ENCODE peak calls at places on chromosome 22, in eight cellular contexts. One of them, this sample, is unnamed.

GRCh38 chr22:36726007-36726380 is 22.4 kb upstream of the CACNG2 start:
- DNase-seq in ACHN: no peak
- DNase-seq in CD4-positive, CD25-positive, alpha-beta regulatory T cell: no peak
- DNase-seq in stimulated activated CD4-positive, alpha-beta T cell treated with anti-CD3 and anti-CD28 coated beads, Interleukin-15, amount 100 ng/mL, for 48 hours: no peak
- DNase-seq in activated T-helper 9 cell treated with anti-CD3 and anti-CD28 coated beads, Interleukin-2, amount 50 U/mL, for 16 hours: no peak
- DNase-seq in activated T-helper 1 cell treated with anti-CD3 and anti-CD28 coated beads, Interleukin-12 subunit alpha, Interleukin-12 subunit beta, Interleukin-2, Interleukin-4 antibody, amounts not matched to agents 30 ng/mL and 10 ng/mL and 1 ng/mL, durations not matched to agents 14 hours and 24 hours and 36 hours: no peak
- DNase-seq in NCI-H1417: no peak
- DNase-seq in posterior cingulate gyrus: peak; percentile 60
- DNase-seq in this sample: no peak

GRCh38 chr22:43827926-43828710 is 16.0 kb upstream of the EFCAB6 start:
- DNase-seq in stimulated activated CD4-positive, alpha-beta T cell treated with anti-CD3 and anti-CD28 coated beads, Interleukin-15, amount 100 ng/mL, for 48 hours: no peak
- DNase-seq in ACHN: peak; percentile 19
- DNase-seq in NCI-H1417: no peak
- DNase-seq in posterior cingulate gyrus: peak; percentile 67
- DNase-seq in activated T-helper 9 cell treated with anti-CD3 and anti-CD28 coated beads, Interleukin-2, amount 50 U/mL, for 16 hours: no peak
- DNase-seq in activated T-helper 1 cell treated with anti-CD3 and anti-CD28 coated beads, Interleukin-12 subunit alpha, Interleukin-12 subunit beta, Interleukin-2, Interleukin-4 antibody, amounts not matched to agents 30 ng/mL and 10 ng/mL and 1 ng/mL, durations not matched to agents 14 hours and 24 hours and 36 hours: no peak
- DNase-seq in CD4-positive, CD25-positive, alpha-beta regulatory T cell: no peak
- DNase-seq in this sample: no peak

GRCh38 chr22:25970996-25971811 is 198.1 kb upstream of the SEZ6L start:
- DNase-seq in activated T-helper 1 cell treated with anti-CD3 and anti-CD28 coated beads, Interleukin-12 subunit alpha, Interleukin-12 subunit beta, Interleukin-2, Interleukin-4 antibody, amounts not matched to agents 30 ng/mL and 10 ng/mL and 1 ng/mL, durations not matched to agents 14 hours and 24 hours and 36 hours: no peak
- DNase-seq in CD4-positive, CD25-positive, alpha-beta regulatory T cell: no peak
- DNase-seq in ACHN: no peak
- DNase-seq in NCI-H1417: no peak
- DNase-seq in posterior cingulate gyrus: no peak
- DNase-seq in stimulated activated CD4-positive, alpha-beta T cell treated with anti-CD3 and anti-CD28 coated beads, Interleukin-15, amount 100 ng/mL, for 48 hours: no peak
- DNase-seq in activated T-helper 9 cell treated with anti-CD3 and anti-CD28 coated beads, Interleukin-2, amount 50 U/mL, for 16 hours: no peak
- DNase-seq in this sample: no peak

GRCh38 chr22:43008921-43009320 is 6.0 kb downstream of the PACSIN2 start:
- DNase-seq in stimulated activated CD4-positive, alpha-beta T cell treated with anti-CD3 and anti-CD28 coated beads, Interleukin-15, amount 100 ng/mL, for 48 hours: no peak
- DNase-seq in ACHN: no peak
- DNase-seq in CD4-positive, CD25-positive, alpha-beta regulatory T cell: no peak
- DNase-seq in NCI-H1417: no peak
- DNase-seq in posterior cingulate gyrus: no peak
- DNase-seq in activated T-helper 1 cell treated with anti-CD3 and anti-CD28 coated beads, Interleukin-12 subunit alpha, Interleukin-12 subunit beta, Interleukin-2, Interleukin-4 antibody, amounts not matched to agents 30 ng/mL and 10 ng/mL and 1 ng/mL, durations not matched to agents 14 hours and 24 hours and 36 hours: no peak
- DNase-seq in activated T-helper 9 cell treated with anti-CD3 and anti-CD28 coated beads, Interleukin-2, amount 50 U/mL, for 16 hours: no peak
- DNase-seq in this sample: no peak

GRCh38 chr22:20532256-20532993 is 25.0 kb downstream of the MED15 start:
- DNase-seq in activated T-helper 1 cell treated with anti-CD3 and anti-CD28 coated beads, Interleukin-12 subunit alpha, Interleukin-12 subunit beta, Interleukin-2, Interleukin-4 antibody, amounts not matched to agents 30 ng/mL and 10 ng/mL and 1 ng/mL, durations not matched to agents 14 hours and 24 hours and 36 hours: no peak
- DNase-seq in posterior cingulate gyrus: peak; percentile 74
- DNase-seq in NCI-H1417: no peak
- DNase-seq in CD4-positive, CD25-positive, alpha-beta regulatory T cell: no peak
- DNase-seq in stimulated activated CD4-positive, alpha-beta T cell treated with anti-CD3 and anti-CD28 coated beads, Interleukin-15, amount 100 ng/mL, for 48 hours: no peak
- DNase-seq in activated T-helper 9 cell treated with anti-CD3 and anti-CD28 coated beads, Interleukin-2, amount 50 U/mL, for 16 hours: no peak
- DNase-seq in ACHN: no peak
- DNase-seq in this sample: no peak

GRCh38 chr22:39176067-39176621 is 23.7 kb upstream of the CBX7 start:
- DNase-seq in NCI-H1417: no peak
- DNase-seq in posterior cingulate gyrus: peak; percentile 83
- DNase-seq in CD4-positive, CD25-positive, alpha-beta regulatory T cell: no peak
- DNase-seq in activated T-helper 1 cell treated with anti-CD3 and anti-CD28 coated beads, Interleukin-12 subunit alpha, Interleukin-12 subunit beta, Interleukin-2, Interleukin-4 antibody, amounts not matched to agents 30 ng/mL and 10 ng/mL and 1 ng/mL, durations not matched to agents 14 hours and 24 hours and 36 hours: no peak
- DNase-seq in ACHN: peak; percentile 85
- DNase-seq in activated T-helper 9 cell treated with anti-CD3 and anti-CD28 coated beads, Interleukin-2, amount 50 U/mL, for 16 hours: no peak
- DNase-seq in stimulated activated CD4-positive, alpha-beta T cell treated with anti-CD3 and anti-CD28 coated beads, Interleukin-15, amount 100 ng/mL, for 48 hours: no peak
- DNase-seq in this sample: no peak

GRCh38 chr22:45968003-45968650 is 8.8 kb downstream of the WNT7B start:
- DNase-seq in ACHN: no peak
- DNase-seq in activated T-helper 9 cell treated with anti-CD3 and anti-CD28 coated beads, Interleukin-2, amount 50 U/mL, for 16 hours: no peak
- DNase-seq in posterior cingulate gyrus: no peak
- DNase-seq in activated T-helper 1 cell treated with anti-CD3 and anti-CD28 coated beads, Interleukin-12 subunit alpha, Interleukin-12 subunit beta, Interleukin-2, Interleukin-4 antibody, amounts not matched to agents 30 ng/mL and 10 ng/mL and 1 ng/mL, durations not matched to agents 14 hours and 24 hours and 36 hours: no peak
- DNase-seq in NCI-H1417: no peak
- DNase-seq in CD4-positive, CD25-positive, alpha-beta regulatory T cell: no peak
- DNase-seq in stimulated activated CD4-positive, alpha-beta T cell treated with anti-CD3 and anti-CD28 coated beads, Interleukin-15, amount 100 ng/mL, for 48 hours: no peak
- DNase-seq in this sample: no peak

GRCh38 chr22:22090650-22091399 is 108.2 kb upstream of the TOP3B start:
- DNase-seq in activated T-helper 9 cell treated with anti-CD3 and anti-CD28 coated beads, Interleukin-2, amount 50 U/mL, for 16 hours: no peak
- DNase-seq in ACHN: no peak
- DNase-seq in stimulated activated CD4-positive, alpha-beta T cell treated with anti-CD3 and anti-CD28 coated beads, Interleukin-15, amount 100 ng/mL, for 48 hours: no peak
- DNase-seq in posterior cingulate gyrus: no peak
- DNase-seq in NCI-H1417: no peak
- DNase-seq in activated T-helper 1 cell treated with anti-CD3 and anti-CD28 coated beads, Interleukin-12 subunit alpha, Interleukin-12 subunit beta, Interleukin-2, Interleukin-4 antibody, amounts not matched to agents 30 ng/mL and 10 ng/mL and 1 ng/mL, durations not matched to agents 14 hours and 24 hours and 36 hours: no peak
- DNase-seq in CD4-positive, CD25-positive, alpha-beta regulatory T cell: no peak
- DNase-seq in this sample: no peak

GRCh38 chr22:43183496-43184263 is 3.3 kb downstream of the TTLL12 start:
- DNase-seq in CD4-positive, CD25-positive, alpha-beta regulatory T cell: no peak
- DNase-seq in NCI-H1417: no peak
- DNase-seq in activated T-helper 1 cell treated with anti-CD3 and anti-CD28 coated beads, Interleukin-12 subunit alpha, Interleukin-12 subunit beta, Interleukin-2, Interleukin-4 antibody, amounts not matched to agents 30 ng/mL and 10 ng/mL and 1 ng/mL, durations not matched to agents 14 hours and 24 hours and 36 hours: no peak
- DNase-seq in posterior cingulate gyrus: peak; percentile 57
- DNase-seq in activated T-helper 9 cell treated with anti-CD3 and anti-CD28 coated beads, Interleukin-2, amount 50 U/mL, for 16 hours: no peak
- DNase-seq in stimulated activated CD4-positive, alpha-beta T cell treated with anti-CD3 and anti-CD28 coated beads, Interleukin-15, amount 100 ng/mL, for 48 hours: no peak
- DNase-seq in ACHN: no peak
- DNase-seq in this sample: no peak

GRCh38 chr22:41091139-41092022 is 1.0 kb upstream of the EP300 start:
- DNase-seq in CD4-positive, CD25-positive, alpha-beta regulatory T cell: peak; percentile 99
- DNase-seq in activated T-helper 9 cell treated with anti-CD3 and anti-CD28 coated beads, Interleukin-2, amount 50 U/mL, for 16 hours: peak; percentile 100
- DNase-seq in stimulated activated CD4-positive, alpha-beta T cell treated with anti-CD3 and anti-CD28 coated beads, Interleukin-15, amount 100 ng/mL, for 48 hours: peak; percentile 99
- DNase-seq in posterior cingulate gyrus: peak; percentile 100
- DNase-seq in ACHN: peak; percentile 96
- DNase-seq in NCI-H1417: peak; percentile 93
- DNase-seq in activated T-helper 1 cell treated with anti-CD3 and anti-CD28 coated beads, Interleukin-12 subunit alpha, Interleukin-12 subunit beta, Interleukin-2, Interleukin-4 antibody, amounts not matched to agents 30 ng/mL and 10 ng/mL and 1 ng/mL, durations not matched to agents 14 hours and 24 hours and 36 hours: peak; percentile 98
- DNase-seq in this sample: peak; percentile 94

GRCh38 chr22:30998329-30998728 is 29.3 kb downstream of the TUG1 start:
- DNase-seq in ACHN: no peak
- DNase-seq in NCI-H1417: no peak
- DNase-seq in activated T-helper 9 cell treated with anti-CD3 and anti-CD28 coated beads, Interleukin-2, amount 50 U/mL, for 16 hours: no peak
- DNase-seq in stimulated activated CD4-positive, alpha-beta T cell treated with anti-CD3 and anti-CD28 coated beads, Interleukin-15, amount 100 ng/mL, for 48 hours: no peak
- DNase-seq in activated T-helper 1 cell treated with anti-CD3 and anti-CD28 coated beads, Interleukin-12 subunit alpha, Interleukin-12 subunit beta, Interleukin-2, Interleukin-4 antibody, amounts not matched to agents 30 ng/mL and 10 ng/mL and 1 ng/mL, durations not matched to agents 14 hours and 24 hours and 36 hours: no peak
- DNase-seq in CD4-positive, CD25-positive, alpha-beta regulatory T cell: no peak
- DNase-seq in posterior cingulate gyrus: no peak
- DNase-seq in this sample: no peak

GRCh38 chr22:44648821-44649566 is 53.0 kb upstream of the PRR5 start:
- DNase-seq in activated T-helper 1 cell treated with anti-CD3 and anti-CD28 coated beads, Interleukin-12 subunit alpha, Interleukin-12 subunit beta, Interleukin-2, Interleukin-4 antibody, amounts not matched to agents 30 ng/mL and 10 ng/mL and 1 ng/mL, durations not matched to agents 14 hours and 24 hours and 36 hours: no peak
- DNase-seq in posterior cingulate gyrus: peak; percentile 75
- DNase-seq in CD4-positive, CD25-positive, alpha-beta regulatory T cell: no peak
- DNase-seq in ACHN: no peak
- DNase-seq in stimulated activated CD4-positive, alpha-beta T cell treated with anti-CD3 and anti-CD28 coated beads, Interleukin-15, amount 100 ng/mL, for 48 hours: no peak
- DNase-seq in NCI-H1417: no peak
- DNase-seq in activated T-helper 9 cell treated with anti-CD3 and anti-CD28 coated beads, Interleukin-2, amount 50 U/mL, for 16 hours: no peak
- DNase-seq in this sample: no peak

GRCh38 chr22:32967285-32968101 is 90.7 kb downstream of the SYN3 start:
- DNase-seq in activated T-helper 1 cell treated with anti-CD3 and anti-CD28 coated beads, Interleukin-12 subunit alpha, Interleukin-12 subunit beta, Interleukin-2, Interleukin-4 antibody, amounts not matched to agents 30 ng/mL and 10 ng/mL and 1 ng/mL, durations not matched to agents 14 hours and 24 hours and 36 hours: no peak
- DNase-seq in CD4-positive, CD25-positive, alpha-beta regulatory T cell: no peak
- DNase-seq in activated T-helper 9 cell treated with anti-CD3 and anti-CD28 coated beads, Interleukin-2, amount 50 U/mL, for 16 hours: no peak
- DNase-seq in stimulated activated CD4-positive, alpha-beta T cell treated with anti-CD3 and anti-CD28 coated beads, Interleukin-15, amount 100 ng/mL, for 48 hours: no peak
- DNase-seq in posterior cingulate gyrus: peak; percentile 63
- DNase-seq in ACHN: no peak
- DNase-seq in NCI-H1417: no peak
- DNase-seq in this sample: no peak

GRCh38 chr22:49718396-49718795 is 109.3 kb downstream of the BRD1 start:
- DNase-seq in NCI-H1417: no peak
- DNase-seq in CD4-positive, CD25-positive, alpha-beta regulatory T cell: no peak
- DNase-seq in stimulated activated CD4-positive, alpha-beta T cell treated with anti-CD3 and anti-CD28 coated beads, Interleukin-15, amount 100 ng/mL, for 48 hours: no peak
- DNase-seq in posterior cingulate gyrus: no peak
- DNase-seq in activated T-helper 9 cell treated with anti-CD3 and anti-CD28 coated beads, Interleukin-2, amount 50 U/mL, for 16 hours: no peak
- DNase-seq in ACHN: no peak
- DNase-seq in activated T-helper 1 cell treated with anti-CD3 and anti-CD28 coated beads, Interleukin-12 subunit alpha, Interleukin-12 subunit beta, Interleukin-2, Interleukin-4 antibody, amounts not matched to agents 30 ng/mL and 10 ng/mL and 1 ng/mL, durations not matched to agents 14 hours and 24 hours and 36 hours: no peak
- DNase-seq in this sample: no peak

GRCh38 chr22:45587638-45588481 is 83.8 kb upstream of the ATXN10 start:
- DNase-seq in CD4-positive, CD25-positive, alpha-beta regulatory T cell: no peak
- DNase-seq in stimulated activated CD4-positive, alpha-beta T cell treated with anti-CD3 and anti-CD28 coated beads, Interleukin-15, amount 100 ng/mL, for 48 hours: no peak
- DNase-seq in posterior cingulate gyrus: peak; percentile 50
- DNase-seq in NCI-H1417: no peak
- DNase-seq in ACHN: no peak
- DNase-seq in activated T-helper 1 cell treated with anti-CD3 and anti-CD28 coated beads, Interleukin-12 subunit alpha, Interleukin-12 subunit beta, Interleukin-2, Interleukin-4 antibody, amounts not matched to agents 30 ng/mL and 10 ng/mL and 1 ng/mL, durations not matched to agents 14 hours and 24 hours and 36 hours: no peak
- DNase-seq in activated T-helper 9 cell treated with anti-CD3 and anti-CD28 coated beads, Interleukin-2, amount 50 U/mL, for 16 hours: no peak
- DNase-seq in this sample: no peak

GRCh38 chr22:20464096-20464614 is 26.5 kb upstream of the SCARF2 start:
- DNase-seq in posterior cingulate gyrus: peak; percentile 43
- DNase-seq in stimulated activated CD4-positive, alpha-beta T cell treated with anti-CD3 and anti-CD28 coated beads, Interleukin-15, amount 100 ng/mL, for 48 hours: peak; percentile 35
- DNase-seq in CD4-positive, CD25-positive, alpha-beta regulatory T cell: peak; percentile 95
- DNase-seq in ACHN: no peak
- DNase-seq in activated T-helper 1 cell treated with anti-CD3 and anti-CD28 coated beads, Interleukin-12 subunit alpha, Interleukin-12 subunit beta, Interleukin-2, Interleukin-4 antibody, amounts not matched to agents 30 ng/mL and 10 ng/mL and 1 ng/mL, durations not matched to agents 14 hours and 24 hours and 36 hours: peak; percentile 64
- DNase-seq in activated T-helper 9 cell treated with anti-CD3 and anti-CD28 coated beads, Interleukin-2, amount 50 U/mL, for 16 hours: peak; percentile 27
- DNase-seq in NCI-H1417: no peak
- DNase-seq in this sample: no peak

GRCh38 chr22:21861290-21861848 is 6.1 kb downstream of the MAPK1 start:
- DNase-seq in activated T-helper 1 cell treated with anti-CD3 and anti-CD28 coated beads, Interleukin-12 subunit alpha, Interleukin-12 subunit beta, Interleukin-2, Interleukin-4 antibody, amounts not matched to agents 30 ng/mL and 10 ng/mL and 1 ng/mL, durations not matched to agents 14 hours and 24 hours and 36 hours: no peak
- DNase-seq in stimulated activated CD4-positive, alpha-beta T cell treated with anti-CD3 and anti-CD28 coated beads, Interleukin-15, amount 100 ng/mL, for 48 hours: no peak
- DNase-seq in ACHN: no peak
- DNase-seq in CD4-positive, CD25-positive, alpha-beta regulatory T cell: no peak
- DNase-seq in NCI-H1417: no peak
- DNase-seq in activated T-helper 9 cell treated with anti-CD3 and anti-CD28 coated beads, Interleukin-2, amount 50 U/mL, for 16 hours: no peak
- DNase-seq in posterior cingulate gyrus: no peak
- DNase-seq in this sample: no peak

GRCh38 chr22:50216684-50217520 is 16.1 kb downstream of the SELENOO start:
- DNase-seq in NCI-H1417: no peak
- DNase-seq in activated T-helper 1 cell treated with anti-CD3 and anti-CD28 coated beads, Interleukin-12 subunit alpha, Interleukin-12 subunit beta, Interleukin-2, Interleukin-4 antibody, amounts not matched to agents 30 ng/mL and 10 ng/mL and 1 ng/mL, durations not matched to agents 14 hours and 24 hours and 36 hours: no peak
- DNase-seq in activated T-helper 9 cell treated with anti-CD3 and anti-CD28 coated beads, Interleukin-2, amount 50 U/mL, for 16 hours: no peak
- DNase-seq in stimulated activated CD4-positive, alpha-beta T cell treated with anti-CD3 and anti-CD28 coated beads, Interleukin-15, amount 100 ng/mL, for 48 hours: no peak
- DNase-seq in posterior cingulate gyrus: peak; percentile 86
- DNase-seq in ACHN: no peak
- DNase-seq in CD4-positive, CD25-positive, alpha-beta regulatory T cell: no peak
- DNase-seq in this sample: no peak

GRCh38 chr22:29073618-29074275 is 912 bp downstream of the KREMEN1 start:
- DNase-seq in activated T-helper 9 cell treated with anti-CD3 and anti-CD28 coated beads, Interleukin-2, amount 50 U/mL, for 16 hours: no peak
- DNase-seq in ACHN: peak; percentile 23
- DNase-seq in activated T-helper 1 cell treated with anti-CD3 and anti-CD28 coated beads, Interleukin-12 subunit alpha, Interleukin-12 subunit beta, Interleukin-2, Interleukin-4 antibody, amounts not matched to agents 30 ng/mL and 10 ng/mL and 1 ng/mL, durations not matched to agents 14 hours and 24 hours and 36 hours: no peak
- DNase-seq in stimulated activated CD4-positive, alpha-beta T cell treated with anti-CD3 and anti-CD28 coated beads, Interleukin-15, amount 100 ng/mL, for 48 hours: no peak
- DNase-seq in NCI-H1417: no peak
- DNase-seq in posterior cingulate gyrus: peak; percentile 83
- DNase-seq in CD4-positive, CD25-positive, alpha-beta regulatory T cell: no peak
- DNase-seq in this sample: no peak

GRCh38 chr22:25039754-25040153 is 87.2 kb downstream of the KIAA1671 start:
- DNase-seq in activated T-helper 1 cell treated with anti-CD3 and anti-CD28 coated beads, Interleukin-12 subunit alpha, Interleukin-12 subunit beta, Interleukin-2, Interleukin-4 antibody, amounts not matched to agents 30 ng/mL and 10 ng/mL and 1 ng/mL, durations not matched to agents 14 hours and 24 hours and 36 hours: no peak
- DNase-seq in CD4-positive, CD25-positive, alpha-beta regulatory T cell: no peak
- DNase-seq in posterior cingulate gyrus: peak; percentile 49
- DNase-seq in NCI-H1417: no peak
- DNase-seq in ACHN: no peak
- DNase-seq in stimulated activated CD4-positive, alpha-beta T cell treated with anti-CD3 and anti-CD28 coated beads, Interleukin-15, amount 100 ng/mL, for 48 hours: no peak
- DNase-seq in activated T-helper 9 cell treated with anti-CD3 and anti-CD28 coated beads, Interleukin-2, amount 50 U/mL, for 16 hours: no peak
- DNase-seq in this sample: no peak

GRCh38 chr22:27171212-27171611 is 513.8 kb downstream of the MIAT start:
- DNase-seq in activated T-helper 1 cell treated with anti-CD3 and anti-CD28 coated beads, Interleukin-12 subunit alpha, Interleukin-12 subunit beta, Interleukin-2, Interleukin-4 antibody, amounts not matched to agents 30 ng/mL and 10 ng/mL and 1 ng/mL, durations not matched to agents 14 hours and 24 hours and 36 hours: no peak
- DNase-seq in posterior cingulate gyrus: no peak
- DNase-seq in CD4-positive, CD25-positive, alpha-beta regulatory T cell: no peak
- DNase-seq in NCI-H1417: no peak
- DNase-seq in stimulated activated CD4-positive, alpha-beta T cell treated with anti-CD3 and anti-CD28 coated beads, Interleukin-15, amount 100 ng/mL, for 48 hours: no peak
- DNase-seq in activated T-helper 9 cell treated with anti-CD3 and anti-CD28 coated beads, Interleukin-2, amount 50 U/mL, for 16 hours: no peak
- DNase-seq in ACHN: no peak
- DNase-seq in this sample: no peak

GRCh38 chr22:44309137-44309536 is 3.6 kb downstream of the SHISAL1 start:
- DNase-seq in activated T-helper 9 cell treated with anti-CD3 and anti-CD28 coated beads, Interleukin-2, amount 50 U/mL, for 16 hours: no peak
- DNase-seq in NCI-H1417: no peak
- DNase-seq in ACHN: peak; percentile 68
- DNase-seq in posterior cingulate gyrus: no peak
- DNase-seq in stimulated activated CD4-positive, alpha-beta T cell treated with anti-CD3 and anti-CD28 coated beads, Interleukin-15, amount 100 ng/mL, for 48 hours: no peak
- DNase-seq in CD4-positive, CD25-positive, alpha-beta regulatory T cell: peak; percentile 11
- DNase-seq in activated T-helper 1 cell treated with anti-CD3 and anti-CD28 coated beads, Interleukin-12 subunit alpha, Interleukin-12 subunit beta, Interleukin-2, Interleukin-4 antibody, amounts not matched to agents 30 ng/mL and 10 ng/mL and 1 ng/mL, durations not matched to agents 14 hours and 24 hours and 36 hours: no peak
- DNase-seq in this sample: no peak

GRCh38 chr22:26321469-26321913 is 107.6 kb upstream of the ASPHD2 start:
- DNase-seq in CD4-positive, CD25-positive, alpha-beta regulatory T cell: no peak
- DNase-seq in ACHN: peak; percentile 67
- DNase-seq in posterior cingulate gyrus: peak; percentile 95
- DNase-seq in activated T-helper 9 cell treated with anti-CD3 and anti-CD28 coated beads, Interleukin-2, amount 50 U/mL, for 16 hours: no peak
- DNase-seq in activated T-helper 1 cell treated with anti-CD3 and anti-CD28 coated beads, Interleukin-12 subunit alpha, Interleukin-12 subunit beta, Interleukin-2, Interleukin-4 antibody, amounts not matched to agents 30 ng/mL and 10 ng/mL and 1 ng/mL, durations not matched to agents 14 hours and 24 hours and 36 hours: no peak
- DNase-seq in stimulated activated CD4-positive, alpha-beta T cell treated with anti-CD3 and anti-CD28 coated beads, Interleukin-15, amount 100 ng/mL, for 48 hours: no peak
- DNase-seq in NCI-H1417: no peak
- DNase-seq in this sample: no peak

GRCh38 chr22:19066531-19067271 is 55.5 kb downstream of the DGCR2 start:
- DNase-seq in CD4-positive, CD25-positive, alpha-beta regulatory T cell: no peak
- DNase-seq in activated T-helper 1 cell treated with anti-CD3 and anti-CD28 coated beads, Interleukin-12 subunit alpha, Interleukin-12 subunit beta, Interleukin-2, Interleukin-4 antibody, amounts not matched to agents 30 ng/mL and 10 ng/mL and 1 ng/mL, durations not matched to agents 14 hours and 24 hours and 36 hours: no peak
- DNase-seq in activated T-helper 9 cell treated with anti-CD3 and anti-CD28 coated beads, Interleukin-2, amount 50 U/mL, for 16 hours: no peak
- DNase-seq in ACHN: peak; percentile 24
- DNase-seq in stimulated activated CD4-positive, alpha-beta T cell treated with anti-CD3 and anti-CD28 coated beads, Interleukin-15, amount 100 ng/mL, for 48 hours: no peak
- DNase-seq in posterior cingulate gyrus: peak; percentile 72
- DNase-seq in NCI-H1417: no peak
- DNase-seq in this sample: no peak

GRCh38 chr22:19772673-19773469 is 12.3 kb downstream of the TBX1 start:
- DNase-seq in stimulated activated CD4-positive, alpha-beta T cell treated with anti-CD3 and anti-CD28 coated beads, Interleukin-15, amount 100 ng/mL, for 48 hours: no peak
- DNase-seq in activated T-helper 1 cell treated with anti-CD3 and anti-CD28 coated beads, Interleukin-12 subunit alpha, Interleukin-12 subunit beta, Interleukin-2, Interleukin-4 antibody, amounts not matched to agents 30 ng/mL and 10 ng/mL and 1 ng/mL, durations not matched to agents 14 hours and 24 hours and 36 hours: no peak
- DNase-seq in posterior cingulate gyrus: peak; percentile 81
- DNase-seq in CD4-positive, CD25-positive, alpha-beta regulatory T cell: no peak
- DNase-seq in ACHN: no peak
- DNase-seq in activated T-helper 9 cell treated with anti-CD3 and anti-CD28 coated beads, Interleukin-2, amount 50 U/mL, for 16 hours: no peak
- DNase-seq in NCI-H1417: no peak
- DNase-seq in this sample: no peak